ENCODE peak calls at places on chromosomes 1 and 21, in six cellular contexts. One of them, this sample, is unnamed.

GRCh38 chr1:81582467-81582986 is 218.2 kb upstream of the ADGRL2 start:
- DNase-seq in stimulated activated CD8-positive, alpha-beta memory T cell treated with anti-CD3 and anti-CD28 coated beads, Interleukin-12 subunit alpha, Interleukin-12 subunit beta, amount 100 ng/mL, for 4 hours: no peak
- DNase-seq in NCI-H2029: no peak
- DNase-seq in NCI-H1092: no peak
- DNase-seq in neural progenitor cell: no peak
- DNase-seq in tibial artery: no peak
- DNase-seq in this sample: no peak

GRCh38 chr1:194338241-194338948 is 1152.0 kb upstream of the B3GALT2 start:
- DNase-seq in stimulated activated CD8-positive, alpha-beta memory T cell treated with anti-CD3 and anti-CD28 coated beads, Interleukin-12 subunit alpha, Interleukin-12 subunit beta, amount 100 ng/mL, for 4 hours: no peak
- DNase-seq in NCI-H2029: no peak
- DNase-seq in NCI-H1092: no peak
- DNase-seq in neural progenitor cell: no peak
- DNase-seq in tibial artery: no peak
- DNase-seq in this sample: no peak

GRCh38 chr1:236524142-236524891 is 535 bp downstream of the LGALS8 start:
- DNase-seq in stimulated activated CD8-positive, alpha-beta memory T cell treated with anti-CD3 and anti-CD28 coated beads, Interleukin-12 subunit alpha, Interleukin-12 subunit beta, amount 100 ng/mL, for 4 hours: peak
- DNase-seq in NCI-H2029: peak
- DNase-seq in NCI-H1092: peak
- DNase-seq in neural progenitor cell: peak
- DNase-seq in tibial artery: peak
- DNase-seq in this sample: no peak

GRCh38 chr1:96096138-96097011 is 625.2 kb upstream of the PTBP2 start:
- DNase-seq in stimulated activated CD8-positive, alpha-beta memory T cell treated with anti-CD3 and anti-CD28 coated beads, Interleukin-12 subunit alpha, Interleukin-12 subunit beta, amount 100 ng/mL, for 4 hours: no peak
- DNase-seq in NCI-H2029: no peak
- DNase-seq in NCI-H1092: peak
- DNase-seq in neural progenitor cell: no peak
- DNase-seq in tibial artery: no peak
- DNase-seq in this sample: no peak

GRCh38 chr1:64173300-64173940 is 30.0 kb upstream of the UBE2U start:
- DNase-seq in stimulated activated CD8-positive, alpha-beta memory T cell treated with anti-CD3 and anti-CD28 coated beads, Interleukin-12 subunit alpha, Interleukin-12 subunit beta, amount 100 ng/mL, for 4 hours: no peak
- DNase-seq in NCI-H2029: no peak
- DNase-seq in NCI-H1092: no peak
- DNase-seq in neural progenitor cell: no peak
- DNase-seq in tibial artery: no peak
- DNase-seq in this sample: no peak

GRCh38 chr1:245680395-245680794 is 525.6 kb downstream of the KIF26B start:
- DNase-seq in stimulated activated CD8-positive, alpha-beta memory T cell treated with anti-CD3 and anti-CD28 coated beads, Interleukin-12 subunit alpha, Interleukin-12 subunit beta, amount 100 ng/mL, for 4 hours: no peak
- DNase-seq in NCI-H2029: no peak
- DNase-seq in NCI-H1092: no peak
- DNase-seq in neural progenitor cell: no peak
- DNase-seq in tibial artery: no peak
- DNase-seq in this sample: no peak

GRCh38 chr1:172326171-172326570 is 94.3 kb upstream of the C1orf105 start:
- DNase-seq in stimulated activated CD8-positive, alpha-beta memory T cell treated with anti-CD3 and anti-CD28 coated beads, Interleukin-12 subunit alpha, Interleukin-12 subunit beta, amount 100 ng/mL, for 4 hours: no peak
- DNase-seq in NCI-H2029: no peak
- DNase-seq in NCI-H1092: no peak
- DNase-seq in neural progenitor cell: no peak
- DNase-seq in tibial artery: no peak
- DNase-seq in this sample: no peak

GRCh38 chr1:36330940-36331339 is 7.5 kb upstream of the EVA1B start:
- DNase-seq in stimulated activated CD8-positive, alpha-beta memory T cell treated with anti-CD3 and anti-CD28 coated beads, Interleukin-12 subunit alpha, Interleukin-12 subunit beta, amount 100 ng/mL, for 4 hours: no peak
- DNase-seq in NCI-H2029: no peak
- DNase-seq in NCI-H1092: no peak
- DNase-seq in neural progenitor cell: no peak
- DNase-seq in tibial artery: no peak
- DNase-seq in this sample: no peak

GRCh38 chr1:29831500-29832117 is 595.3 kb downstream of the PTPRU start:
- DNase-seq in stimulated activated CD8-positive, alpha-beta memory T cell treated with anti-CD3 and anti-CD28 coated beads, Interleukin-12 subunit alpha, Interleukin-12 subunit beta, amount 100 ng/mL, for 4 hours: no peak
- DNase-seq in NCI-H2029: no peak
- DNase-seq in NCI-H1092: no peak
- DNase-seq in neural progenitor cell: no peak
- DNase-seq in tibial artery: no peak
- DNase-seq in this sample: no peak

GRCh38 chr1:47755368-47755990 is 241.7 kb downstream of the TRABD2B start:
- DNase-seq in stimulated activated CD8-positive, alpha-beta memory T cell treated with anti-CD3 and anti-CD28 coated beads, Interleukin-12 subunit alpha, Interleukin-12 subunit beta, amount 100 ng/mL, for 4 hours: no peak
- DNase-seq in NCI-H2029: no peak
- DNase-seq in NCI-H1092: no peak
- DNase-seq in neural progenitor cell: peak
- DNase-seq in tibial artery: no peak
- DNase-seq in this sample: no peak

GRCh38 chr1:7388141-7388487 is 383.0 kb upstream of the VAMP3 start:
- DNase-seq in stimulated activated CD8-positive, alpha-beta memory T cell treated with anti-CD3 and anti-CD28 coated beads, Interleukin-12 subunit alpha, Interleukin-12 subunit beta, amount 100 ng/mL, for 4 hours: no peak
- DNase-seq in NCI-H2029: no peak
- DNase-seq in NCI-H1092: peak
- DNase-seq in neural progenitor cell: no peak
- DNase-seq in tibial artery: no peak
- DNase-seq in this sample: no peak

GRCh38 chr21:44575307-44576024 is 1.9 kb downstream of the KRTAP10-4 start:
- DNase-seq in stimulated activated CD8-positive, alpha-beta memory T cell treated with anti-CD3 and anti-CD28 coated beads, Interleukin-12 subunit alpha, Interleukin-12 subunit beta, amount 100 ng/mL, for 4 hours: no peak
- DNase-seq in NCI-H2029: no peak
- DNase-seq in NCI-H1092: no peak
- DNase-seq in neural progenitor cell: no peak
- DNase-seq in tibial artery: no peak
- DNase-seq in this sample: no peak

This sample was measured in SW 1271.